ENCODE peak calls at places on chromosomes 13 and 19, in four cellular contexts. R, M, B and F are unnamed samples. For H3K4me1, the result is how much of the 10 kb centered on the place peaks cover.

GRCh38 chr13:111121421-111121820 is 6.3 kb downstream of the ARHGEF7 start:
- DNase-seq in M (no peak), B (no peak), R (no peak), F (no peak)

GRCh38 chr19:56423985-56424353 is 19.8 kb downstream of the ZNF583 start:
- DNase-seq in B (no peak), R (no peak), M (no peak), F (no peak)

GRCh38 chr19:41795031-41795461 is 1.3 kb upstream of the CEACAM3 start:
- DNase-seq in M (no peak), R (no peak), B (peak), F (peak)

GRCh38 chr19:41930926-41931592 is 2.8 kb upstream of the ERFL start:
- DNase-seq in M (no peak), R (peak), B (no peak), F (no peak)

GRCh38 chr13:113491418-113491883 is 940 bp upstream of the DCUN1D2 start:
- DNase-seq in M (no peak), B (peak), R (peak), F (no peak)

GRCh38 chr19:28351761-28352160 is 861.2 kb downstream of the UQCRFS1 start:
- DNase-seq in B (no peak), R (no peak), M (no peak), F (no peak)

GRCh38 chr19:36081385-36081784 is 26.7 kb downstream of the WDR62 start:
- DNase-seq in B (no peak), M (no peak), R (no peak), F (no peak)

GRCh38 chr19:35907377-35907745 is 734 bp downstream of the TYROBP start:
- DNase-seq in M (no peak), B (no peak), R (no peak), F (no peak)

GRCh38 chr19:20923077-20923871 is at the start of gene ZNF85:
- DNase-seq in B (peak), R (peak), M (peak), F (peak)

GRCh38 chr13:65787087-65787486 is 1443.0 kb downstream of the PCDH9 start:
- DNase-seq in R (no peak), M (no peak), B (no peak), F (no peak)

GRCh38 chr19:4278010-4278409 is 1.1 kb upstream of the SHD start:
- DNase-seq in B (no peak), R (no peak), M (no peak), F (no peak)

GRCh38 chr13:28349901-28350654 is 144.8 kb downstream of the FLT1 start:
- DNase-seq in B (peak), R (no peak), M (no peak), F (no peak)

GRCh38 chr13:99122171-99122570 is 78.5 kb upstream of the UBAC2 start:
- DNase-seq in B (no peak), R (no peak), M (no peak), F (no peak)

GRCh38 chr13:102020611-102021216 is 381.1 kb downstream of the FGF14 start:
- DNase-seq in M (no peak), B (no peak), R (no peak), F (no peak)

GRCh38 chr19:37963190-37963947 is 56.4 kb downstream of the SIPA1L3 start:
- DNase-seq in M (no peak), R (no peak), B (no peak), F (no peak)

GRCh38 chr13:19587635-19588300 is 26.4 kb upstream of the TPTE2 start:
- DNase-seq in B (peak), R (no peak), M (no peak), F (peak)

DNA sequence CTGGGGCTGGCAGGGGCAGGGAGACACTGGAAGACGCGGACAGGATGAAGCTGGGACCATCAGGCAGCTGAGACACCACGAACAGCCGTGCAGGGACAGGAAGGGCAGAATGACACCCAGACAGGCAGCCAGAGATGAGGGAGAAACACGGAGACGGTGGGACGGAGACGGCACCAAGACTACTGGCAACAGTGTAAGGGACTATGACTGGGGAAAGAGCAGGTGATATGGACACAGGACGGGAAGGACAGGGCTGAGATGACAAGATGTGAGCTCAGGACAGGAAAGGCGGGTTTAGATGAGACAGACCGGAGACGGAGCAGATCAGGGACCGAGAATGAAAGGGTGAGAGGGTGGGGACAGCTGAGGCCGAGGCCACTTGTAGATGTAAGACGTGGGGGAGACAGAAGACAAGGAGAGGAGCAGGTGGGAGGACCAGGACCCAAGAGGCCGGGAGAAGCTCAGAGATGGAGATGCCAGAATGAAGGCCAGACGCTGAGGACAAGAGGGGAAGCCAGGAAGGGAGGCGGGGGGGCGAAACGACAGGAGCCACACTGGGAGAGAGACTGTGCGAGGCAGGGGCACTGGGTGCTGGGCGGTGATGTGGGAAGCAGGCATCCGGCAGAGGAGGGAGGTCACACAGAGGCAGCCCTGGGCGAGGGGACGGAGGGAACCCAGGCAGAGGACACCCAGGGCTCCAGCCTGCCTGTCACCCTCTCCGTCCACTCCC is 17.5 kb upstream of the EHD2 start:
- DNase-seq in M (no peak), B (no peak), R (no peak), F (no peak)
- H3K27ac ChIP-seq in M (peak), B (no peak), R (no peak), F (no peak)

GRCh38 chr13:64740493-64740892 is 2489.6 kb downstream of the PCDH9 start:
- DNase-seq in M (no peak), B (no peak), R (no peak), F (no peak)
- H3K4me3 ChIP-seq in M (no peak), B (no peak), R (no peak), F (no peak)

DNA sequence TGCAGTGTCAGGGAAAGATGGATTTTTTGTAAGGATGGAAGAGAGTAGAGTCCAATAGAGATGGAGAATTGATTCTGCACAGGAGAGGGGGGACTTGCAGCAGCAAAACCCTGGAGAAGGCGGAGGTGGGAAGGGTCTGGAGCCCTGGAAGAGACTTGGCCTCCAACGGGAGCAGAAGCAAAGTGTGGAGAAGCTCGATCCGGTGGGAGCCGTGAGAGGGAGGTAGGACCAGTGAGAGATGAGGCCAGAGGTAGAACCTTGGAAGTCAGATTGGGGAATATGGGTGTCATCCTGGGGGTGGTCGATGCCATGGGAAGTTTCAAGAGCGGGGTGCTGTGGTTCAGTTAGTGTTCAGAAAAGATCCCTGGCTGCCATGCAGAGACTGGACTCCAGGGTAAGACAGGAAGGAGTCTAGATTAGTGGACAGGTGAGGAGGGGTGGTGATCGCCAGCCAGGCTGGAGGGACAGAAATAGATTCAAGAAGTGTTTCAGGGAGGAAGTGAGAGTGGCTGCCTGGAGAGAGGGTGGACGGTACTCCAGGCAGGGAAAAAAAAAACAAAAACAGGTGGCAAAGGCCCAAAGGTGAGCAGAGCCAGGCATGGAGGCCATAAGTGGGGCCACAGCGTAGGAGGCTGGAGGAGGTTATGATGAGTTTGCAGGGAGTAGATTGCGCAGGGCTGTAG is 2.6 kb downstream of the PPP5C start:
- DNase-seq in M (no peak), R (no peak), B (no peak), F (no peak)
- H3K4me1 ChIP-seq in M (under half), R (under half), B (under half), F (half or more)

GRCh38 chr19:16495982-16496612 is at the start of the genes C19orf44 and CALR3:
- DNase-seq in M (peak), R (peak), B (peak), F (peak)
- H3K27ac ChIP-seq in M (peak), R (peak), B (peak), F (peak)

GRCh38 chr19:55069137-55069858 is 6.3 kb upstream of the RDH13 start:
- DNase-seq in B (peak), R (peak), M (no peak), F (no peak)
- H3K4me3 ChIP-seq in B (no peak), R (no peak), M (no peak), F (no peak)

DNA sequence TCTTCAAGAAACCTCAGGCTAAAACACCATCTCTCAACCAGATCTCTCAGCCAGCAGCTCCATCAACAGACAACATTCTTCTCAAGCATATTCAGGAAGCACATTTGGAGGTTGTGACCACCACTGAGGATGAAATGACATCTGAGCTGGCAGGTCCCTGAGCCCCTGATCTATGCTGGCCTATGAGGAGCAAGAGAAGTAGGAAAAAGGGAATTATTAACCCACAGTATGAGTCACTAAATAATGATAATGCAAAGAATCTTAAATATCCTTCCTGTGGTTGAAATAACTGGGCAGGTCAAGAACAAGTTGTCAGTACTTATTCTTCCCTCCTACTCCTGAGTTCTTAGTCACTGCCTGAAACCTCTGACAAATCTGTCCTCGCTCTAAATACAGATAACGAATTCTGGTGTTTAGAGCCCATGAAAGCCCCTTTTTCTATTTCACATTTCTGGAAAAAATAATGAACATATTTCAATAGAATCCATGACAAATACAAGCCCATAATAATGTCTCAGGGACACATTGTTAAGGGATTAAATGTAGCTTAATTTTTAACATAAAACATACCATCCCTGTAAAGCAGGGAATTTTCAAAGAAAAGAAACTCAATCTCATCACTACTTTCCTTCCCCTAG is 225.8 kb upstream of the IRS2 start:
- DNase-seq in M (no peak), R (no peak), B (no peak), F (no peak)
- H3K4me1 ChIP-seq in M (under half), R (under half), B (under half), F (under half)

GRCh38 chr19:18418725-18419194 is 438 bp upstream of the SSBP4 start:
- DNase-seq in R (peak), M (no peak), B (peak), F (no peak)

GRCh38 chr19:18420931-18421330 is 1.7 kb downstream of the SSBP4 start:
- DNase-seq in B (no peak), M (no peak), R (peak), F (no peak)

GRCh38 chr19:18421371-18421959 is 2.3 kb downstream of the SSBP4 start:
- DNase-seq in M (no peak), B (no peak), R (peak), F (no peak)

GRCh38 chr19:18419195-18419698 is at the start of gene SSBP4:
- DNase-seq in B (peak), M (no peak), R (peak), F (peak)

GRCh38 chr19:18419699-18420460 is 682 bp downstream of the SSBP4 start:
- DNase-seq in M (no peak), B (no peak), R (peak), F (peak)
- H3K27ac ChIP-seq in M (peak), B (peak), R (peak), F (peak)